ENCODE peak calls at places on chromosomes 16 and 17, in six cellular contexts. T is BE2C; Y is CD8-positive, alpha-beta T cell; S is heart left ventricle; C is heart right ventricle; V is GM23338. Z is an unnamed sample. For H3K4me1, the result is how much of the 10 kb centered on the place peaks cover.

GRCh38 chr17:39668141-39668924 is at the start of gene PNMT:
- DNase-seq in T (peak), C (peak), S (peak), Y (peak), V (peak), Z (peak)

GRCh38 chr16:50841081-50841886 is 99.4 kb downstream of the CYLD start:
- DNase-seq in S (no peak), Y (no peak), V (peak), C (no peak), T (no peak), Z (no peak)

GRCh38 chr17:57989011-57989345 is 924 bp upstream of the VEZF1 start:
- DNase-seq in C (peak), V (no peak), S (peak), T (peak), Y (no peak), Z (peak)

GRCh38 chr16:17460890-17461289 is 9.9 kb downstream of the XYLT1 start:
- DNase-seq in Y (no peak), V (no peak), T (no peak), S (no peak), C (no peak), Z (peak)

GRCh38 chr17:65102788-65103187 is 34.4 kb upstream of the RGS9 start:
- DNase-seq in V (no peak), Y (no peak), S (no peak), T (no peak), C (no peak), Z (no peak)

GRCh38 chr16:68756250-68757051 is 19.4 kb downstream of the CDH1 start:
- DNase-seq in C (no peak), V (no peak), Y (no peak), S (no peak), T (no peak), Z (no peak)

GRCh38 chr17:50842506-50843149 is 7.2 kb downstream of the WFIKKN2 start:
- DNase-seq in Y (no peak), V (no peak), S (no peak), T (no peak), C (no peak), Z (no peak)

GRCh38 chr16:82079892-82080291 is 44.8 kb downstream of the HSD17B2 start:
- DNase-seq in S (no peak), T (no peak), Y (no peak), V (no peak), C (no peak), Z (no peak)

GRCh38 chr16:48960830-48961229 is 320.8 kb downstream of the CBLN1 start:
- DNase-seq in S (no peak), C (no peak), V (no peak), Y (no peak), T (no peak), Z (no peak)

GRCh38 chr17:56171186-56171959 is 18.1 kb downstream of the ANKFN1 start:
- DNase-seq in S (no peak), T (no peak), C (no peak), V (no peak), Y (no peak), Z (no peak)

DNA sequence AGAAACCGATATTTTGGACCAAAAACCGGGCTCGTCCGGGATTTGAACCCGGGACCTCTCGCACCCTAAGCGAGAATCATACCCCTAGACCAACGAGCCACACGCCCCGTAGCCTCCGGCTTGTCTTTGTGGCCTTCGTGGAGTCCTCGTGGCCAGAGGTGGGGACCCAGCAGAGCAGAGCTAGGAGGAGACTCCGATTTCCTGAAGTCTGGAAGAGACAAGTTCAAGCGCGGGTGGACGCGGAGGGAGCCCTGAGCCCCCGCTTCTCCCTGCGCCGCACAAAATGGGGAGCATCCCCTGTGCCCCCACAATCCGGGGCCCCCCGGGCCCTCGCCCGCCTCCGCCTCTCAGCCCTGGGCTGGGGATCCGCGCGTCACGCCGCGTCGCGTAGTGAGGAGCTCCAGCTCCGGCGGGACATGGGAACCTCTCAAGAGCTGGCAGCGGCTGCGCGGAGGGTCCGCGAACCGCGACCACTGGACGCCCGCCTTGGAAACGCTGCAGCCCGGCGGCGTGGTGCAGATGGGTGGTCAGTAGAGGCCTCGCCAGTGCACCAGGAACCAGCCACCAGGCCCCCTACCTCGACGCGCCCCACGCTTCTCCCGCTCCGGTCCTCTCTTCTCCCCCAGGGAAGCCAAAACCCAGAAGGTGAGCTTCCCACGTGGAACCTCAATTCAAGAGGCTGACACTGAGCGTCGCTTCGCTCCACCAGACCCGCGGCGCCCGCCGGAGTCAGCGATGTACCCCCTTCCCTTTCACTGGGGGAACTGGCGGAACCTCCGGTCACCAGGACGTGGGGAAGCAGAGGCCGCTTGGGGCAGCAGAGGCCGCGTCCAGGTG is 5.2 kb upstream of the OR1F1 start:
- DNase-seq in V (peak), S (no peak), Y (no peak), T (peak), C (no peak), Z (no peak)
- TF ChIP-seq CTCF in V (peak), S (peak), Y (no peak), T (peak), C (no peak), Z (peak)

GRCh38 chr17:45414997-45415881 is 17.4 kb downstream of the ARHGAP27 start:
- DNase-seq in C (no peak), S (no peak), V (no peak), Y (no peak), T (no peak), Z (no peak)

GRCh38 chr17:45411348-45412105 is 21.1 kb downstream of the ARHGAP27 start:
- DNase-seq in C (no peak), S (peak), T (no peak), Y (no peak), V (no peak), Z (no peak)

GRCh38 chr17:45410144-45411091 is 22.3 kb downstream of the ARHGAP27 start:
- DNase-seq in C (peak), S (peak), Y (no peak), V (no peak), T (no peak), Z (peak)

GRCh38 chr17:45409659-45410076 is 23.0 kb downstream of the ARHGAP27 start:
- DNase-seq in T (no peak), S (no peak), Y (no peak), V (no peak), C (no peak), Z (no peak)

GRCh38 chr17:45413498-45413923 is 19.2 kb downstream of the ARHGAP27 start:
- DNase-seq in Y (no peak), T (no peak), C (no peak), S (peak), V (no peak), Z (peak)
- H3K4me1 ChIP-seq in Y (under half), T (under half), C (half or more), S (under half), V (under half), Z (under half)

GRCh38 chr17:7234100-7235012 is at the start of gene DVL2:
- DNase-seq in S (peak), Y (peak), V (peak), T (peak), C (peak), Z (peak)
- TF ChIP-seq CTCF in S (no peak), Y (no peak), V (no peak), T (no peak), C (no peak), Z (no peak)

DNA sequence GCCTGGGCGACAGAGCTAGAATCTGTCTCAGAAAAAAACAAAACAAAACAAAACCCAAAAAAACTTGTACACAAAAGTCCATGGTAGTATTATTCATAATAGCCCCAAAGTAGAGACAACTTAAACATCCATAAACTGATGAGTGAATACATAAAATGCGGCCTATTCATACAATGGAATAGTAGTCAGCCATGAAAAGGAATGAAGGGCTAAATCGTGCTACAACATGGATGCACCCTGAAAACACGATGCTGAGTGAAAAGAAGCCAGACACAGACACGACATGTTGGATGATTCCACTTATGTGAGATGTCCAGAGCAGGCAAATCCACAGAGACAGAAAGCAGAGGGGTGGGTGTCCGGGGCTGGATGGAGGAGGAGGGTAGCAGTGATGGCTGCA is 12.3 kb downstream of the KCNG4 start:
- DNase-seq in Y (no peak), T (no peak), C (no peak), V (no peak), S (no peak), Z (no peak)
- H3K4me1 ChIP-seq in Y (under half), T (under half), C (under half), V (under half), S (under half), Z (under half)

DNA sequence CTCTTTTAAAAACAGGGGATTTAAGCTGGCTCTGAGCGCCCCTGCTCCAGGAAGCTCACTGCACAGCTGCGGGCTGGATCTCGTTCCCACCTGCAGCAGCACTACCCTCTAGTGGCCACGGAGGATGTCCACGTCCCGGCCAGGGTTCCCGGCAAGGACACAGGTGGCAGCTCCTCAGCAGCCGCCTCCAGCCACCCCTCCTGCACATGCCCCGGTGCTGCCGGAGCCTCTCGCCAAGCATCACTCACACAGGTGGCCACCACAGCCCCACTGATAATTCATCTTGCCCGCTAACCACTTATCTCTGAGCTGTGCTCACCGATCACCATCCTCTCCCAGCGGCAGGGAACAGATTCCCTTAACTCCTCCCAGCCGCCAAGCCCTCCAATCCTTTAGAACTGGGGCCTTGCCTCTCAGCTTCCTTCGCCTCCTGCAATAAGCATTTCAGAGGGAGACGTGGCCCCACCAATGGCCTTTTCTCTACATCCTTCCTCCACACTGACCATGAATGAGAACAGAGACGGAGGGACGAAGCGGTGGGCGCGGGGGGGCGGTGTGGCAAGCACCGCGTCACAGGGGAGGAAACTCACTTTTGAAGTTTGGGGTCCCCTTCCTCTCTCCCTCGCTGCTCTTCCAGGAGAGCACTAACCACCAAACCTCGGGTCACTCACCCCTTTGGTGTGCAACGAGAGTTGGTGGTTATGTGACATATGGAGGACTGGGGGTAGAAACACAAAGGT is 222.1 kb downstream of the RBFOX3 start:
- DNase-seq in T (peak), S (peak), V (peak), Y (no peak), C (peak), Z (no peak)
- TF ChIP-seq CTCF in T (peak), S (peak), V (peak), Y (no peak), C (peak), Z (peak)

DNA sequence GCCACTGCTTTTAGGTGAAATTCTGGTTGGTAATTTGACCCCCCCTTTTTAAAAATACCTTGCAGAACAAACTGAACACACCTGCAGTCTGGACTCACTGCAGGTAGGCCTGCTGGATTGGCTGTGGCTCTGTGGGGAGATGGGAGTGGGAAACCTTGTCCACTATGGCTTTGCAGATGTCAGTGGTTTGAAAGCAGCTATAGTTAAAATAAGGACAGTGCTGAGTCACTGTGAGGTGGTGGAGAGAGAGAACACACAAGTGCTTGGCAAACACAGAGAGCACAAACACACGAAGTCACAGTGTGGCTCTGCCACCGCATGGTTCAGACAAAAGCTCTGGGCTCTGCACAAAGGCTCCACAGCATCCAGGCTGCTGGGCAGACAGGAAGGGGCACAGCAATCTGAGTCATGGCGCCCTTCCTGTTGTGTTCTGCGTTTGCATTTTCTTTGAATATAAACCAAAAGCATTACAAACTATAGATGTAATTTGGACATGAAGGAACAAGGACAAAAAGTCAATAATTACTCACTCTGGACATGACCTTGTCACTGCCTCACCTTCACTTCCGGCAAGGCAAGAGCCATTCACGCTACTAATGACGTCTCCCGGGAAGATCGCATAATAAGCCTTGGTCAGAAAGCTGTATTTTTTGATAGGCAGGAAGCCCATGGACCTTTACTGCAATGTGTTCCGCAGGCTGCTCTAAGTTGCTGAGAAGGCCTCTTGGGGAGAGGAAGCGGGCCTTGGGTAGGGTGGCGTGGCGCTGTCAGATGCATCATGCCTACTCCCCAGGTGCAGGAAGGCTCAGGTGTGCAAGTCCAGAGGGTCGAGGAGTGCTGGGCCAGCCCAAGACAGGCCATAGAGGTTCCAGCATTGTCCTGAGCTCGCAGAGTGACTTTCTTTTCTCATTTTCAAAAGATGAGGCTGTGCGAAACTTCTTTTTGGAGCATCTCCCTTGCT is 60.1 kb upstream of the MED9 start:
- DNase-seq in C (peak), V (no peak), Y (no peak), S (peak), T (no peak), Z (peak)
- H3K4me1 ChIP-seq in C (half or more), V (under half), Y (under half), S (under half), T (under half), Z (under half)

DNA sequence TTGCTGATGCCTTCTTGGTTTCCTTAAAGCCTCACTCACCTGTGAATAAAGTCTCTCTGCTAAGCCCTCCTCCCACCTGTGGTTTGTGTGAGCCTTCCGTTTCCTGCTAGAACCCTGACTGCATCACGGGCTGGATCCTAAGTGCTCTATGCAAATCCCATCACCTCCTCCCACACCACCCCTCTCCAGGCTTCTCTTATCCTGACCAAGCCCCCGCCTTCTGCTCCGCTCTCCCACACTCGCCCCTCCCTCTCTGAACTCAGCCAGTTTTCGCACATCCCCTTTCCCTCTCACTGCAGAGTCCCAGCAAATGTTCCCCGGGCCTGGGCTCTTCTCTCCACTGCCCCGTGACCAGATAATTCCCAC is 51.8 kb downstream of the PIMREG start:
- DNase-seq in Y (no peak), V (peak), S (no peak), C (no peak), T (no peak), Z (no peak)
- TF ChIP-seq CTCF in Y (no peak), V (no peak), S (no peak), C (no peak), T (no peak), Z (no peak)